ENCODE peak calls at places on chromosomes 1 and 21, in seven cellular contexts. A is dorsolateral prefrontal cortex, L is A673, N is psoas muscle, I is K562, Q is fibroblast of lung, O is choroid plexus epithelial cell. S is an unnamed sample.

GRCh38 chr1:7043232-7043549 is 257.9 kb downstream of the CAMTA1 start:
- DNase-seq in Q (no peak), L (no peak), A (no peak), I (no peak), N (no peak), O (no peak), S (no peak)

GRCh38 chr1:4108741-4109625 is 208.9 kb upstream of the C1orf174 start:
- DNase-seq in Q (no peak), A (peak), O (no peak), L (no peak), I (no peak), N (peak), S (no peak)

GRCh38 chr21:42537106-42537742 is 23.6 kb downstream of the SLC37A1 start:
- DNase-seq in Q (no peak), I (peak), N (no peak), L (peak), A (no peak), O (peak), S (no peak)

GRCh38 chr1:31517301-31517700 is 59.0 kb upstream of the TINAGL1 start:
- DNase-seq in A (no peak), Q (no peak), I (no peak), L (no peak), O (no peak), N (no peak), S (no peak)

GRCh38 chr21:36429672-36430546 is 44.7 kb downstream of the CHAF1B start:
- DNase-seq in N (peak), I (peak), O (peak), A (no peak), L (no peak), Q (peak), S (peak)

GRCh38 chr1:31231802-31232201 is 7.9 kb downstream of the NKAIN1 start:
- DNase-seq in I (no peak), A (no peak), L (no peak), N (no peak), O (no peak), Q (no peak), S (no peak)

GRCh38 chr1:221182791-221183533 is 303.7 kb downstream of the HLX start:
- DNase-seq in N (no peak), I (peak), A (no peak), O (no peak), Q (no peak), L (no peak), S (no peak)

GRCh38 chr1:184465489-184466146 is 78.8 kb downstream of the C1orf21 start:
- DNase-seq in I (peak), N (no peak), O (peak), Q (no peak), L (no peak), A (no peak), S (no peak)

GRCh38 chr21:37375866-37376574 is 9.4 kb downstream of the DYRK1A start:
- DNase-seq in Q (no peak), N (no peak), A (no peak), O (no peak), L (no peak), I (no peak), S (no peak)

GRCh38 chr1:184970691-184971161 is 3.6 kb downstream of the NIBAN1 start:
- DNase-seq in I (no peak), Q (peak), N (no peak), O (peak), L (peak), A (no peak), S (no peak)

GRCh38 chr1:44380666-44381177 is 24.3 kb upstream of the RNF220 start:
- DNase-seq in I (no peak), L (no peak), N (no peak), O (no peak), Q (no peak), A (no peak), S (no peak)

GRCh38 chr1:84668185-84668584 is 22.1 kb downstream of the SSX2IP start:
- DNase-seq in N (no peak), L (peak), A (no peak), Q (no peak), O (no peak), I (no peak), S (no peak)

GRCh38 chr1:48870596-48870995 is 93.9 kb upstream of the BEND5 start:
- DNase-seq in N (no peak), A (no peak), I (no peak), L (peak), O (peak), Q (no peak), S (no peak)

GRCh38 chr1:32813941-32814739 is 3.0 kb downstream of the YARS1 start:
- DNase-seq in O (peak), N (no peak), A (no peak), I (no peak), Q (peak), L (no peak), S (peak)
- TF ChIP-seq CTCF in O (no peak), N (no peak), A (no peak), I (no peak), Q (no peak), L (no peak), S (peak)

GRCh38 chr1:205187420-205187819 is 24.1 kb downstream of the DSTYK start:
- DNase-seq in N (no peak), A (no peak), L (no peak), O (no peak), I (no peak), Q (no peak), S (no peak)
- H3K4me3 ChIP-seq in N (no peak), A (no peak), L (no peak), O (no peak), I (no peak), Q (no peak), S (no peak)

GRCh38 chr1:154198756-154199562 is 7.1 kb upstream of the TPM3 start:
- DNase-seq in L (peak), A (no peak), I (peak), O (peak), N (no peak), Q (peak), S (no peak)
- TF ChIP-seq CTCF in L (peak), A (peak), I (peak), O (peak), N (peak), Q (peak), S (no peak)

GRCh38 chr1:176241385-176242015 is 34.4 kb upstream of the COP1 start:
- DNase-seq in A (no peak), N (no peak), I (no peak), L (peak), O (peak), Q (peak), S (no peak)
- H3K4me3 ChIP-seq in A (no peak), N (no peak), I (no peak), L (no peak), O (no peak), Q (no peak), S (no peak)

DNA sequence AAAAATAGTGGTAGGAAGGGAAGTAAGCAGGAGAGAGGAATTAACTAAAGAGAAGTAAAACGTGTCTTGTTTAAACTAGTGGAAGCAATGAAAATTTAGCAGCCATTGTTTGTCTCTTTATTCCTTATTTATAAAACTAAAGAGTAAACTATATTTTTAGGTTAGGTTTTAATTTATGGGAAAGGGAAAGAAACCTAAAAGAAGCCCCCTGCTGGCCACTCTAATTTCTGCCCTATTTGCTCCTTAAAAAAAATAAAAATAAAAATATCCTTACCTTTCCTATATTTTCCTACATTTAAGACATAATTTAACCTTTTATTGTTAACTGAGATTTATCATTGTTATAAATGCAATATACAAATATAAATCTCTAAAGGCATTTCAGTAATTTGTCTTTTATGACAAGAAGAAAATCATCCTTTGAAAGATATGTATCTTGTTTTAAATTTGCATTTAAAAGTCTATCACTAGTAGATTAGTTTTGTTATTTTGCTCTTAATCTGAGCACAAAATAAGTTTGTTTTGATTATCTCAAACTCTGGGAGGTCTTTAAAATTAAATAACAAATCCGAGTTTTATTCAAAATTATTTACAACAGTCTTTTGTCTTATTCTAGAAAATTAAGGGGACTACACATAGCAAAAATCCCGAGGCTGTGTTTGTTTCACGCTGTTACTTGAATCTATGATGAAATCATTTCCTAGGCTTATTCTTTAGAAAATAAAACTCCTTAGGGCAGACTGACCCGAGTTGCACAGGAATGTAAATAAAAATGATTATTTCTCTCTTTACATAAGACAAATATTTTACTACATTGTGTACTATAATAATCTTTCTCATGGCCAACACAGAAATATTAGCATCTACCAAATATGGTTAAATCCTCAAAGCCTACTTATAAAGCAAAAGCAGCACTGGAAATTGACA is 201.7 kb downstream of the NRIP1 start:
- DNase-seq in L (peak), O (peak), I (peak), Q (no peak), A (no peak), N (no peak), S (no peak)
- TF ChIP-seq CTCF in L (peak), O (peak), I (peak), Q (peak), A (peak), N (peak), S (no peak)

GRCh38 chr1:110672753-110673108 is 2.0 kb downstream of the KCNA3 start:
- DNase-seq in A (no peak), O (no peak), Q (no peak), I (no peak), N (no peak), L (no peak), S (no peak)

GRCh38 chr1:110675060-110675791 is 486 bp upstream of the KCNA3 start:
- DNase-seq in I (no peak), O (no peak), L (no peak), A (no peak), Q (no peak), N (peak), S (no peak)

GRCh38 chr1:110674337-110675059 is at the start of gene KCNA3:
- DNase-seq in Q (no peak), L (peak), O (no peak), A (peak), I (no peak), N (peak), S (no peak)

GRCh38 chr1:110673197-110673701 is 1.5 kb downstream of the KCNA3 start:
- DNase-seq in N (peak), I (no peak), A (no peak), O (no peak), Q (no peak), L (no peak), S (no peak)

GRCh38 chr1:110673805-110674336 is 869 bp downstream of the KCNA3 start:
- DNase-seq in Q (no peak), I (no peak), A (peak), O (no peak), N (peak), L (no peak), S (no peak)
- H3K4me3 ChIP-seq in Q (peak), I (no peak), A (peak), O (no peak), N (peak), L (peak), S (peak)

DNA sequence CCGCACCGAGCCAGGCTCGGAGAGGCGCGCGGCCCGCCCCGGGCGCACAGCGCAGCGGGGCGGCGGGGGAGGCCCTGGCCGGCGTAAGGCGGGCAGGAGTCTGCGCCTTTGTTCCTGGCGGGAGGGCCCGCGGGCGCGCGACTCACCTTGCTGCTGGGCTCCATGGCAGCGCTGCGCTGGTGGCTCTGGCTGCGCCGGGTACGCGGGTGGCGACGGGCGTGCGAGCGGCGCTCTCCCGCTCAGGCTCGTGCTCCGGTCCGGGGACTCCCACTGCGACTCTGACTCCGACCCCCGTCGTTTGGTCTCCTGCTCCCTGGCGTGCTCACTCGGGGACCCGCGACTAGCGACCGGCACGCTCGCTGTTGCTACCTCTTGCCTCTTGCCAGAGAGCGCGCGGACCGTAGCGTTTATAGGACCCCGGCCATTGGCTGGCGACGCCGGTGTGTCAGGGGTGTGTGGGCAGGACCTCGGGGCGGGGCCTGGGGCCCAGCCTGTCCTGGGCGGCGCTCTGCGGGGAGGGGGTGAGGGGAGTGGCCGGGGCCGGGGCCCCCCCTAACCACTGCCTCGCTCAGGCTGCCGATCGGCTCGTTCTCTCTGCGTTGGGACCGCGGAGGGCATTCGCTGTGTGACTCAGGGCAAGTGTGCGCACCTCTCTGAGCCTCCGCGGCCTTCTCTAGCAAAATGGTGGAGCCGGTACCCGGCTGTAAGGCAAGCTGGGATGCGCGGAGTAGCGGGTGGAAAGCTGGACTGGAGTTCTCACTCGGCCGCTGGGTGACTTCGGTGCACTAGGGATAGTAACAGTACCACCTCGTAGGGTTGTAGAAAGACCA is at the start of gene SLC2A1:
- DNase-seq in N (peak), A (peak), L (peak), Q (peak), O (peak), I (peak), S (peak)
- TF ChIP-seq CTCF in N (no peak), A (peak), L (no peak), Q (no peak), O (no peak), I (peak), S (no peak)

S was measured in gastrocnemius medialis.